ENCODE peak calls at places on chromosomes 1 and 21, in four cellular contexts. P is HCT116; K is CD8-positive, alpha-beta T cell; M is activated T-cell treated with anti-CD3 and anti-CD28 coated beads, Interleukin-2, amount 50 U/mL, for 72 hours. W is an unnamed sample.

GRCh38 chr1:56709269-56709880 is 64.3 kb downstream of the PRKAA2 start:
- ATAC-seq in K (no peak), P (peak), M (no peak), W (peak)

GRCh38 chr1:54971317-54971791 is 9.1 kb upstream of the TMEM61 start:
- ATAC-seq in K (no peak), M (peak), P (peak), W (peak)

GRCh38 chr1:23591460-23592208 is 32.3 kb upstream of the ID3 start:
- ATAC-seq in K (peak), M (peak), P (no peak), W (peak)

GRCh38 chr21:20443558-20444155 is 554.6 kb upstream of the NCAM2 start:
- ATAC-seq in K (no peak), P (no peak), M (no peak), W (no peak)

GRCh38 chr1:53560572-53561487 is 101.6 kb downstream of the DMRTB1 start:
- ATAC-seq in P (no peak), K (no peak), M (no peak), W (no peak)

GRCh38 chr1:14260480-14260879 is 338.0 kb upstream of the KAZN start:
- ATAC-seq in M (no peak), K (no peak), P (no peak), W (no peak)

GRCh38 chr1:67626495-67627235 is 58.3 kb upstream of the GADD45A start:
- ATAC-seq in P (no peak), K (no peak), M (no peak), W (peak)

GRCh38 chr1:224548676-224549075 is 67.4 kb upstream of the CNIH3 start:
- ATAC-seq in M (peak), P (no peak), K (no peak), W (peak)

GRCh38 chr1:113369715-113370114 is 20.6 kb upstream of the MAGI3 start:
- ATAC-seq in M (peak), K (no peak), P (no peak), W (peak)

GRCh38 chr1:205481629-205482071 is 22.8 kb upstream of the CDK18 start:
- ATAC-seq in M (peak), P (no peak), K (peak), W (no peak)

GRCh38 chr1:237032029-237032428 is 10.0 kb upstream of the RYR2 start:
- ATAC-seq in P (no peak), K (no peak), M (no peak), W (no peak)

GRCh38 chr1:111602302-111602701 is 17.3 kb upstream of the RAP1A start:
- ATAC-seq in K (no peak), M (no peak), P (no peak), W (no peak)

GRCh38 chr1:200401263-200401662 is 8.6 kb downstream of the ZNF281 start:
- ATAC-seq in P (no peak), K (no peak), M (no peak), W (no peak)

GRCh38 chr1:160158031-160158430 is 6.6 kb downstream of the ATP1A4 start:
- ATAC-seq in P (no peak), M (no peak), K (no peak), W (no peak)

GRCh38 chr21:42747267-42747701 is 93.9 kb downstream of the PDE9A start:
- ATAC-seq in P (no peak), K (no peak), M (no peak), W (no peak)